ENCODE peak calls at places on chromosome 1, in five cellular contexts. X, A, H, I and G are unnamed samples.

GRCh38 chr1:185733818-185734709 is at the start of gene HMCN1:
- DNase-seq in X (peak; percentile 54), A (no peak), H (peak; percentile 94), I (peak; percentile 25), G (no peak)

GRCh38 chr1:220575718-220576497 is 48.0 kb downstream of the MARK1 start:
- DNase-seq in X (no peak), A (no peak), H (no peak), I (no peak), G (no peak)

GRCh38 chr1:218983848-218984247 is 189.8 kb upstream of the LYPLAL1 start:
- DNase-seq in X (no peak), A (no peak), H (peak; percentile 54), I (no peak), G (no peak)

GRCh38 chr1:108609483-108610066 is 49.7 kb downstream of the EEIG2 start:
- DNase-seq in X (peak; percentile 79), A (no peak), H (no peak), I (no peak), G (no peak)

GRCh38 chr1:25707280-25708016 is 90.9 kb downstream of the MAN1C1 start:
- DNase-seq in X (no peak), A (no peak), H (peak; percentile 91), I (no peak), G (no peak)

GRCh38 chr1:225767591-225768540 is 9.8 kb upstream of the SRP9 start:
- DNase-seq in X (peak; percentile 21), A (no peak), H (peak; percentile 78), I (no peak), G (no peak)

GRCh38 chr1:19164274-19165015 is 45.6 kb downstream of the UBR4 start:
- DNase-seq in X (no peak), A (no peak), H (peak; percentile 27), I (no peak), G (no peak)

GRCh38 chr1:190478193-190479007 is 736 bp upstream of the BRINP3 start:
- DNase-seq in X (peak; percentile 62), A (no peak), H (peak; percentile 77), I (no peak), G (no peak)

GRCh38 chr1:178651742-178652141 is 73.3 kb upstream of the RALGPS2 start:
- DNase-seq in X (no peak), A (no peak), H (no peak), I (no peak), G (no peak)

GRCh38 chr1:67350783-67351182 is 43.1 kb downstream of the IL12RB2 start:
- DNase-seq in X (no peak), A (no peak), H (no peak), I (peak; percentile 55), G (no peak)

GRCh38 chr1:112673589-112674439 is 645 bp upstream of the MOV10 start:
- DNase-seq in X (peak; percentile 20), A (no peak), H (peak; percentile 59), I (no peak), G (no peak)

GRCh38 chr1:207049974-207050391 is 1.0 kb downstream of the YOD1 start:
- DNase-seq in X (peak; percentile 53), A (peak; percentile 27), H (peak; percentile 63), I (peak; percentile 63), G (peak; percentile 35)

GRCh38 chr1:21911205-21912001 is 25.7 kb downstream of the HSPG2 start:
- DNase-seq in X (no peak), A (no peak), H (no peak), I (no peak), G (no peak)

GRCh38 chr1:204968946-204969345 is 74.1 kb upstream of the CNTN2 start:
- DNase-seq in X (no peak), A (no peak), H (no peak), I (no peak), G (no peak)